ENCODE peak calls at places on chromosomes 3 and 15, in four cellular contexts. K is H9, X is H1, A is mesenchymal stem cell. N is an unnamed sample.

GRCh38 chr3:64533565-64534317 is 154.1 kb downstream of the ADAMTS9 start:
- DNase-seq in K (peak; percentile 91), A (peak; percentile 89), X (peak; percentile 90), N (peak; percentile 87)

GRCh38 chr3:10693457-10693856 is 122.6 kb upstream of the SLC6A11 start:
- DNase-seq in X (no peak), A (no peak), K (no peak), N (peak; percentile 3)

GRCh38 chr3:33717616-33717865 is 513 bp downstream of the CLASP2 start:
- DNase-seq in X (no peak), A (no peak), K (peak; percentile 69), N (peak; percentile 48)

GRCh38 chr3:72639736-72640135 is 208.5 kb downstream of the SHQ1 start:
- DNase-seq in X (no peak), A (no peak), K (no peak), N (no peak)

GRCh38 chr15:78739206-78739605 is 72.1 kb downstream of the ADAMTS7 start:
- DNase-seq in X (peak; percentile 39), A (no peak), K (no peak), N (no peak)

GRCh38 chr3:174094671-174095070 is 697.1 kb downstream of the NLGN1 start:
- DNase-seq in X (no peak), K (no peak), A (no peak), N (no peak)

GRCh38 chr3:32963871-32964270 is 12.4 kb downstream of the CCR4 start:
- DNase-seq in X (no peak), A (no peak), K (no peak), N (no peak)

GRCh38 chr15:34243226-34243625 is 18.4 kb downstream of the EMC4 start:
- DNase-seq in X (no peak), K (no peak), A (no peak), N (peak; percentile 17)

GRCh38 chr3:14137004-14137403 is 12.2 kb downstream of the TMEM43 start:
- DNase-seq in A (no peak), K (no peak), X (no peak), N (no peak)

GRCh38 chr3:119600732-119601131 is 3.0 kb downstream of the PLA1A start:
- DNase-seq in K (peak; percentile 82), X (peak; percentile 69), A (no peak), N (no peak)

GRCh38 chr15:80694624-80695098 is 449 bp upstream of the ABHD17C start:
- DNase-seq in K (peak; percentile 39), A (peak; percentile 33), X (peak; percentile 63), N (peak; percentile 33)

GRCh38 chr3:134796313-134797079 is 1.4 kb downstream of the EPHB1 start:
- DNase-seq in K (peak; percentile 47), A (peak; percentile 8), X (peak; percentile 71), N (no peak)

GRCh38 chr3:180466401-180467005 is 135.5 kb upstream of the TTC14 start:
- DNase-seq in A (no peak), K (no peak), X (no peak), N (peak; percentile 10)

GRCh38 chr3:112416391-112417212 is 82.7 kb downstream of the BTLA start:
- DNase-seq in X (no peak), A (no peak), K (peak; percentile 81), N (no peak)

GRCh38 chr15:80485370-80486164 is 81.4 kb downstream of the ARNT2 start:
- DNase-seq in X (no peak), K (no peak), A (no peak), N (no peak)

GRCh38 chr3:9452417-9452816 is 55.0 kb downstream of the SETD5 start:
- DNase-seq in A (peak; percentile 64), K (no peak), X (no peak), N (peak; percentile 19)

GRCh38 chr3:189981668-189982067 is 139.0 kb downstream of the P3H2 start:
- DNase-seq in K (no peak), X (no peak), A (peak; percentile 68), N (peak; percentile 89)

GRCh38 chr3:44198265-44198956 is 43.3 kb upstream of the TOPAZ1 start:
- DNase-seq in X (peak; percentile 84), K (peak; percentile 77), A (peak; percentile 72), N (peak; percentile 67)

GRCh38 chr3:12015627-12016026 is 11.4 kb downstream of the SYN2 start:
- DNase-seq in A (no peak), K (no peak), X (no peak), N (no peak)

GRCh38 chr3:149892371-149892770 is 78.3 kb downstream of the PFN2 start:
- DNase-seq in K (no peak), X (no peak), A (no peak), N (no peak)

GRCh38 chr3:65314265-65314664 is 626.5 kb upstream of the ADAMTS9 start:
- DNase-seq in X (no peak), A (no peak), K (no peak), N (no peak)

GRCh38 chr3:10744098-10744465 is 71.9 kb upstream of the SLC6A11 start:
- DNase-seq in A (no peak), K (peak; percentile 67), X (no peak), N (no peak)

GRCh38 chr3:5429517-5429890 is 242.0 kb downstream of the EDEM1 start:
- DNase-seq in X (no peak), A (no peak), K (no peak), N (no peak)

GRCh38 chr15:96887730-96888129 is 557.2 kb downstream of the NR2F2 start:
- DNase-seq in K (no peak), X (no peak), A (peak; percentile 71), N (no peak)

GRCh38 chr3:129308636-129309035 is 30.0 kb downstream of the HMCES start:
- DNase-seq in X (no peak), A (no peak), K (no peak), N (no peak)

GRCh38 chr3:25744477-25744876 is 38.8 kb downstream of the NGLY1 start:
- DNase-seq in A (no peak), K (no peak), X (no peak), N (no peak)

GRCh38 chr3:31610700-31611275 is 78.1 kb downstream of the STT3B start:
- DNase-seq in X (no peak), A (peak; percentile 57), K (no peak), N (peak; percentile 66)

GRCh38 chr3:116785226-116785625 is 75.6 kb downstream of the TUSC7 start:
- DNase-seq in K (peak; percentile 28), X (no peak), A (no peak), N (no peak)

GRCh38 chr15:69807752-69808151 is 290.0 kb downstream of the TLE3 start:
- DNase-seq in A (peak; percentile 77), K (no peak), X (no peak), N (peak; percentile 54)

GRCh38 chr3:106728315-106728821 is 648.9 kb upstream of the CCDC54 start:
- DNase-seq in K (no peak), A (peak; percentile 81), X (no peak), N (peak; percentile 98)

GRCh38 chr3:178525180-178525704 is 11.0 kb upstream of the KCNMB2 start:
- DNase-seq in X (no peak), A (no peak), K (no peak), N (no peak)

GRCh38 chr3:12154151-12154550 is 4.6 kb downstream of the TIMP4 start:
- DNase-seq in K (no peak), A (peak; percentile 18), X (no peak), N (peak; percentile 8)

GRCh38 chr3:127735767-127736693 is 63.3 kb downstream of the ABTB1 start:
- DNase-seq in X (no peak), K (no peak), A (peak; percentile 91), N (peak; percentile 86)

GRCh38 chr3:14454644-14455310 is 52.4 kb downstream of the SLC6A6 start:
- DNase-seq in K (no peak), A (no peak), X (no peak), N (no peak)

GRCh38 chr3:66036586-66037061 is 2.1 kb downstream of the MAGI1 start:
- DNase-seq in K (peak; percentile 61), A (peak; percentile 85), X (peak; percentile 59), N (peak; percentile 50)

GRCh38 chr3:184377374-184377773 is 633 bp downstream of the THPO start:
- DNase-seq in X (no peak), A (no peak), K (no peak), N (no peak)

GRCh38 chr3:118808743-118809142 is 225.9 kb downstream of the IGSF11 start:
- DNase-seq in A (no peak), X (no peak), K (no peak), N (no peak)

GRCh38 chr15:55791576-55792400 is 48.8 kb upstream of the PRTG start:
- DNase-seq in A (peak; percentile 88), K (no peak), X (no peak), N (peak; percentile 49)
- H4K91ac ChIP-seq in A (peak overlapping the region; percentile 77), K (no peak overlapping the region), X (no peak overlapping the region), N (peak overlapping the region; percentile 15)

DNA sequence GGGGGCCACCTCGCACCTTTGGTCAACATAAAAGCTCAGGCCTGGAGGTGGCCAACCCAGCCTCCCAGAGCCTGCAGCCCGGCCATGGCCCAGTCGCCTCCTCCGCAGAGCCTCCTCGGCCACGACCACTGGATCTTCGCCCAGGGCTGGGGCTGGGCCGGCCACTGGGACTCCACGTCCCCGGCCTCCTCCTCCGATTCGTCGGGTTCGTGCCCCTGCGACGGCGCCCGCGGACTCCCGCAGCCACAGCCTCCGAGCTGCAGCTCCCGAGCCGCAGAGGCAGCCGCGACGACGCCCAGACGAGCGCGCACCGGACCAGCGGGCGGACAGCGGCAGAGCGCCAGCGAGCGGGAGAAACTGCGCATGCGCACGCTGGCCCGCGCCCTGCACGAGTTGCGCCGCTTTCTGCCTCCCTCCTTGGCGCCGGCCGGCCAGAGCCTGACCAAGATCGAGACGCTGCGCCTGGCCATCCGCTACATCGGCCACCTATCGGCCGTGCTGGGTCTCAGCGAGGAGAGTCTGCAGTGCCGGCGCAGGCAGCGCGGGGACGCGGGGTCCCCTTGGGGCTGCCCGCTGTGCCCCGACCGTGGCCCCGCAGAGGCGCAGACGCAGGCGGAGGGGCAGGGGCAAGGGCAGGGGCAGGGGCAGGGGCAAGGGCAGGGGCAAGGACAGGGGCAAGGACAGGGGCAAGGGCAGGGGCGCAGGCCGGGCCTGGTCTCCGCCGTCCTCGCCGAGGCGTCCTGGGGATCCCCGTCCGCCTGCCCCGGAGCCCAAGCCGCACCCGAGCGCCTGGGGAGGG is at the start of gene MESP2:
- DNase-seq in K (peak; percentile 94), A (peak; percentile 85), X (peak; percentile 90), N (peak; percentile 65)
- H2AK5ac ChIP-seq in K (no peak within 1 kb of the TSS), A (no peak within 1 kb of the TSS), X (no peak within 1 kb of the TSS), N (peak within 1 kb of the TSS; percentile 43)

GRCh38 chr3:47273564-47273963 is 9.0 kb downstream of the KIF9 start:
- DNase-seq in A (no peak), X (peak; percentile 52), K (no peak), N (no peak)
- H2BK120ac ChIP-seq in A (no peak overlapping the region), X (no peak overlapping the region), K (no peak overlapping the region), N (no peak overlapping the region)

DNA sequence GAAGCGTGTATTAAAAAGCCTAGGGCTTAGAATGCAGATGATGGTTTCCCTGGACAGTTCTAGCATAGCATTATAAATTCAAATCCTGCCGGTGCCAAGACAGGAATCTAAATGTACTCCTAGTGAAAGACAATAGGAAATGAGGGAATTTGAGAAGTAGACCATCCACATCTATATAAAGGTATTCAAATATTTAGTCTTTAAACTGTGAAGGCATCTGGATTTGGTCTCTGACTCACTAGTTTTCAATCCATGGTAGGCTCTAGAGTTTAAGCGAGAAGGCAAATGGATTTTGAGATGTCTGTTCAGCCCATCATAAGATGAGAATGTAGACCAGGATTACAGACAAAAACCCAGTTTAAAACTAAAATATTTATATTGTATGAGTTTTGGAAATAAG is 431.8 kb downstream of the TBL1XR1 start:
- DNase-seq in K (no peak), X (no peak), A (no peak), N (peak; percentile 2)
- H4K91ac ChIP-seq in K (no peak overlapping the region), X (no peak overlapping the region), A (no peak overlapping the region), N (no peak overlapping the region)

GRCh38 chr3:57942872-57943283 is 65.3 kb upstream of the FLNB start:
- DNase-seq in X (no peak), K (no peak), A (no peak), N (no peak)
- H2AK5ac ChIP-seq in X (no peak overlapping the region), K (no peak overlapping the region), A (no peak overlapping the region), N (no peak overlapping the region)

N was measured in IMR-90.